ENCODE peak calls at places on chromosomes 6 and 20, in eight cellular contexts. X is NCI-H2029 treated with DMSO at 0.1 percent for 48 hours, Y is SW480, W is activated B cell treated with CpG ODN at 0.5 μM for 24 hours, N is Right ventricle myocardium inferior, K is EH, O is HTR-8/SVneo, C is retinal pigment epithelial cell. J is an unnamed sample.
A peak's percentile ranks its signal among the peaks of the same experiment; 100 is the strongest.

GRCh38 chr6:14542670-14543366 is 425.2 kb downstream of the CD83 start:
- DNase-seq in X (no peak), Y (peak; percentile 18), W (peak; percentile 23), N (no peak), K (peak; percentile 44), O (peak; percentile 44), C (peak; percentile 15), J (peak; percentile 43)

GRCh38 chr6:122996797-122997520 is 924 bp downstream of the CLVS2 start:
- DNase-seq in X (no peak), Y (no peak), W (no peak), N (no peak), K (no peak), O (no peak), C (no peak), J (no peak)

GRCh38 chr6:134002821-134003220 is 49.6 kb downstream of the SLC2A12 start:
- DNase-seq in X (no peak), Y (peak; percentile 9), W (no peak), N (no peak), K (no peak), O (no peak), C (no peak), J (peak; percentile 31)

GRCh38 chr20:824490-824889 is 9.0 kb upstream of the FAM110A start:
- DNase-seq in X (no peak), Y (no peak), W (no peak), N (no peak), K (no peak), O (no peak), C (no peak), J (no peak)

GRCh38 chr6:81749704-81750103 is 2.8 kb downstream of the TENT5A start:
- DNase-seq in X (peak; percentile 53), Y (no peak), W (no peak), N (no peak), K (peak; percentile 64), O (no peak), C (no peak), J (no peak)

GRCh38 chr20:58086763-58087566 is 141.5 kb downstream of the ANKRD60 start:
- DNase-seq in X (peak; percentile 32), Y (peak; percentile 82), W (no peak), N (no peak), K (peak; percentile 63), O (peak; percentile 91), C (no peak), J (peak; percentile 67)

GRCh38 chr6:149368065-149368464 is 32.0 kb upstream of the SUMO4 start:
- DNase-seq in X (no peak), Y (no peak), W (no peak), N (no peak), K (no peak), O (no peak), C (no peak), J (no peak)

GRCh38 chr20:34375977-34376430 is 12.9 kb downstream of the ITCH start:
- DNase-seq in X (peak; percentile 41), Y (no peak), W (no peak), N (no peak), K (no peak), O (no peak), C (no peak), J (no peak)

GRCh38 chr6:117206951-117207687 is 58.2 kb upstream of the VGLL2 start:
- DNase-seq in X (no peak), Y (peak; percentile 3), W (no peak), N (no peak), K (no peak), O (peak; percentile 57), C (peak; percentile 91), J (peak; percentile 33)

GRCh38 chr6:132490024-132490423 is 22.9 kb downstream of the STX7 start:
- DNase-seq in X (no peak), Y (no peak), W (no peak), N (no peak), K (peak; percentile 71), O (no peak), C (no peak), J (peak; percentile 41)

GRCh38 chr6:167588920-167589614 is 237.6 kb upstream of the AFDN start:
- DNase-seq in X (no peak), Y (no peak), W (no peak), N (no peak), K (no peak), O (no peak), C (no peak), J (no peak)

GRCh38 chr6:40688214-40688761 is 101.1 kb upstream of the LRFN2 start:
- DNase-seq in X (peak; percentile 84), Y (no peak), W (no peak), N (no peak), K (no peak), O (no peak), C (no peak), J (peak; percentile 7)

GRCh38 chr6:47093169-47093568 is 51.0 kb upstream of the ADGRF1 start:
- DNase-seq in X (no peak), Y (no peak), W (no peak), N (no peak), K (no peak), O (no peak), C (no peak), J (no peak)

GRCh38 chr20:44618318-44618731 is 33.2 kb downstream of the ADA start:
- DNase-seq in X (no peak), Y (peak; percentile 29), W (no peak), N (peak; percentile 69), K (no peak), O (no peak), C (no peak), J (no peak)

GRCh38 chr20:62551408-62552323 is 75.9 kb upstream of the GATA5 start:
- DNase-seq in X (no peak), Y (no peak), W (peak; percentile 24), N (no peak), K (no peak), O (no peak), C (no peak), J (no peak)

GRCh38 chr6:145372671-145373123 is 362.6 kb downstream of the EPM2A start:
- DNase-seq in X (no peak), Y (peak; percentile 14), W (no peak), N (no peak), K (peak; percentile 76), O (peak; percentile 7), C (no peak), J (peak; percentile 55)

GRCh38 chr20:50172347-50173013 is 18.1 kb upstream of the CEBPB start:
- DNase-seq in X (no peak), Y (peak; percentile 87), W (no peak), N (peak; percentile 96), K (peak; percentile 79), O (peak; percentile 99), C (no peak), J (peak; percentile 52)

GRCh38 chr6:106502534-106502933 is 126.8 kb downstream of the RTN4IP1 start:
- DNase-seq in X (no peak), Y (no peak), W (no peak), N (no peak), K (no peak), O (no peak), C (no peak), J (no peak)

GRCh38 chr20:32003325-32003724 is 6.9 kb upstream of the CCM2L start:
- DNase-seq in X (no peak), Y (no peak), W (no peak), N (no peak), K (no peak), O (no peak), C (no peak), J (no peak)

GRCh38 chr20:57772349-57772964 is 62.6 kb upstream of the PMEPA1 start:
- DNase-seq in X (no peak), Y (peak; percentile 27), W (no peak), N (no peak), K (peak; percentile 90), O (peak; percentile 100), C (peak; percentile 14), J (peak; percentile 95)

GRCh38 chr6:38508894-38509293 is 130.8 kb downstream of the BTBD9 start:
- DNase-seq in X (peak; percentile 55), Y (peak; percentile 1), W (no peak), N (no peak), K (peak; percentile 26), O (no peak), C (no peak), J (peak; percentile 54)

GRCh38 chr6:84183430-84183829 is 44.0 kb downstream of the CEP162 start:
- DNase-seq in X (no peak), Y (no peak), W (no peak), N (no peak), K (no peak), O (no peak), C (no peak), J (no peak)

GRCh38 chr6:95819939-95820338 is 195.8 kb upstream of the FUT9 start:
- DNase-seq in X (no peak), Y (no peak), W (no peak), N (no peak), K (no peak), O (no peak), C (no peak), J (peak; percentile 1)

GRCh38 chr6:3808759-3809514 is 40.2 kb upstream of the FAM50B start:
- DNase-seq in X (no peak), Y (peak; percentile 87), W (no peak), N (peak; percentile 78), K (peak; percentile 95), O (peak; percentile 92), C (peak; percentile 70), J (peak; percentile 97)

GRCh38 chr20:47927385-47927851 is 142.1 kb upstream of the SULF2 start:
- DNase-seq in X (no peak), Y (no peak), W (no peak), N (no peak), K (peak; percentile 41), O (no peak), C (no peak), J (peak; percentile 61)

GRCh38 chr6:73632346-73632745 is 21.4 kb downstream of the SLC17A5 start:
- DNase-seq in X (no peak), Y (no peak), W (no peak), N (no peak), K (no peak), O (no peak), C (no peak), J (no peak)

GRCh38 chr20:8647868-8648495 is 420.9 kb upstream of the PLCB4 start:
- DNase-seq in X (no peak), Y (no peak), W (no peak), N (peak; percentile 64), K (no peak), O (no peak), C (no peak), J (no peak)

GRCh38 chr6:4671587-4672115 is 104.6 kb upstream of the CDYL start:
- DNase-seq in X (no peak), Y (no peak), W (no peak), N (no peak), K (no peak), O (no peak), C (no peak), J (no peak)

GRCh38 chr6:35494161-35494563 is 2.7 kb downstream of the TEAD3 start:
- DNase-seq in X (no peak), Y (no peak), W (no peak), N (no peak), K (peak; percentile 73), O (no peak), C (no peak), J (no peak)

GRCh38 chr20:24633026-24633425 is 163.6 kb downstream of the SYNDIG1 start:
- DNase-seq in X (no peak), Y (no peak), W (no peak), N (no peak), K (peak; percentile 69), O (no peak), C (no peak), J (no peak)

GRCh38 chr6:10373642-10374359 is 41.1 kb downstream of the TFAP2A start:
- DNase-seq in X (no peak), Y (no peak), W (no peak), N (no peak), K (peak; percentile 88), O (peak; percentile 59), C (peak; percentile 40), J (peak; percentile 26)